ENCODE peak calls at places on chromosomes 4 and X, in four cellular contexts. O is astrocyte, Z is foreskin keratinocyte, I is hepatocyte. U is an unnamed sample. For H3K27me3, the result is how much of the 10 kb centered on the place peaks cover.

GRCh38 chr4:184649971-184650855 is 675 bp downstream of the PRIMPOL start:
- DNase-seq in O (peak), Z (no peak), I (peak), U (peak)

GRCh38 chr4:82630079-82630478 is 68.3 kb upstream of the TMEM150C start:
- DNase-seq in O (no peak), Z (no peak), I (no peak), U (no peak)

GRCh38 chrX:49120104-49120503 is 3.4 kb downstream of the GPKOW start:
- DNase-seq in O (no peak), Z (no peak), I (no peak), U (no peak)

GRCh38 chr4:61312526-61312925 is 112.4 kb downstream of the ADGRL3 start:
- DNase-seq in O (peak), Z (peak), I (no peak), U (peak)

GRCh38 chrX:29241831-29242230 is 654.6 kb downstream of the IL1RAPL1 start:
- DNase-seq in O (no peak), Z (no peak), I (peak), U (no peak)

GRCh38 chrX:103063918-103064434 is at the start of gene BEX1:
- DNase-seq in O (peak), Z (no peak), I (peak), U (peak)

GRCh38 chrX:149517308-149517707 is 12.2 kb upstream of the IDS start:
- DNase-seq in O (no peak), Z (no peak), I (no peak), U (no peak)

GRCh38 chr4:81724925-81725329 is 253.2 kb upstream of the RASGEF1B start:
- DNase-seq in O (no peak), Z (peak), I (peak), U (peak)

DNA sequence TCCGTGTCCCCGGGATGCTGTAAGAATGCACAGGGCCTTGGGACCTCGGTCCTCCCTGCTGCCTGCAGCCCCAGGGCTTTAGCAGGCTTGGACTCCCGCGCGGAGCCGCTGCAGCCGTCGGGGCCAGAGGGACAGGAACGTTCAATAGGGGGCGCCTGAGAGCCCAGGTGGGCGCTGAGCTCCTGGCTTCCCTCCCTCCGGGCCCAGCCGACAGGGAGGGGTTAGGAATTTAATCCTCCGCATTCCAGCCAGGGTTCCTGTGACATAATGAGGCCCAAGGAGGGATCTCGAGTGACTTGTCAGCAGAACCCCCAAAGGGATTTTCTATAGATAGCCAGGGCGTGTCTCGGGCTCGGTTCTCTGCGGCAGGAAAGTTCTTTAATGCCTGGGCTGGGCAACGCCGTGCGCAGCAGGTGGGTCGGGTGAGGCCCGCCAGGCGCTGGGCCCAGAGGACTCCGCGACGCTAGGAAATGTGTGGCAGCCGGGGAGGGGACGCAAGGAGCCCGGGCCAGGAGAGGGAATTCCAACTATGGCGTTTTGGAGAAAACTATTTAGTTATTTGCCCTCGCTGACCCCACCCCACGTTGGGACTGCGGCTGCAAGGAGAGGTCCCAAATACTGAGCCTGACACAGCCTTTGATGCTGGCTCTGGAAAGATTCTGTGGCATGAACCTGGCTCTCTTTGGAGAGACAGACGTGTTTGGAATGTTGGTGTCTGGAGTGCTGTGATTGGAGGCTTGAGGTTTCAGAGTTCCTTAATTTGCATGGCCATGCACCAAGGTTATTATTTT is 285.2 kb upstream of the GATB start:
- DNase-seq in O (peak), Z (peak), I (peak), U (peak)
- TF ChIP-seq CTCF in O (peak), Z (peak), I (peak), U (peak)

GRCh38 chrX:109600114-109600710 is 24.8 kb downstream of the KCNE5 start:
- DNase-seq in O (peak), Z (no peak), I (peak), U (no peak)
- H3K27me3 ChIP-seq in O (under half), Z (under half), I (under half), U (under half)

GRCh38 chr4:18935956-18936355 is 914.4 kb upstream of the LCORL start:
- DNase-seq in O (peak), Z (no peak), I (no peak), U (no peak)
- TF ChIP-seq CTCF in O (no peak), Z (no peak), I (no peak), U (no peak)

DNA sequence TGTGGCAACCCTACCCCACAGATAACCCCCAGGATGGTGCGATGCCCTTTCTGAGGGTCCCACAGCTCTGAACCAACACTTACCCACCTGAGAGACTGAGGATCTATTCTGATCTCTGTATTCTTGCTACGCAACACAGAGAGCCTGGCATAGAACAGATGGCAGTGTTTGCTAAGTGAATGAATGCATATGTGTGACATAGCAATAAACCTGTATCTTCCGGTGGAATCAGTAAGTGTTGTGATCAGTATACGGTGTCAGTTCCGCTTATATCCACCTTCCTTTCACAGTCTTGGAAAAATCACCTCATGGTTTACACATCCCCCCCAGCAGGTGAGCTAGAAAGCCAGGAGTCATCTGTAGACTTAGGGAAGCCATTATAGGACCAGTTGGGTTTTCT is 5.9 kb upstream of the HSD17B10 start:
- DNase-seq in O (no peak), Z (no peak), I (no peak), U (no peak)
- H3K27me3 ChIP-seq in O (under half), Z (under half), I (under half), U (under half)

DNA sequence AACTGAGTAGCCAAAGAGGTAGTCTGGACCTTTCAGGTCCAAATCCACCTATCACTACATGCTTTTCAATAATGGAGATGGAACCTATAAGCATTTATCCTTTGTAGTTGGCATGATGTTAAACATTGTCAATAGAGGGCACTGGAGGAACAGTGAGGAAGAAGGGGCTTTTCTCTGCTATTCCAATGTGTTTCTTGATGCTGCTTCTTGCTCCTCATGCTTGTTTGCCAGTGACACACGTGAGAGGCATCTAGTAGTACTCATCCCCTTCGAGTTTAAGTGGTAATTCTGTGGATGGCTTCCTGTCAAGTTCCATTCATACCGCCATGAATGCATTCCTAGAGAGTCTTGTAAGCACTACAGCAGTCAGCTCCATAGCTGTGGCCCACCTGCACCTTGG is 84.0 kb downstream of the NAA11 start:
- DNase-seq in O (peak), Z (peak), I (no peak), U (peak)
- TF ChIP-seq CTCF in O (no peak), Z (peak), I (peak), U (no peak)

DNA sequence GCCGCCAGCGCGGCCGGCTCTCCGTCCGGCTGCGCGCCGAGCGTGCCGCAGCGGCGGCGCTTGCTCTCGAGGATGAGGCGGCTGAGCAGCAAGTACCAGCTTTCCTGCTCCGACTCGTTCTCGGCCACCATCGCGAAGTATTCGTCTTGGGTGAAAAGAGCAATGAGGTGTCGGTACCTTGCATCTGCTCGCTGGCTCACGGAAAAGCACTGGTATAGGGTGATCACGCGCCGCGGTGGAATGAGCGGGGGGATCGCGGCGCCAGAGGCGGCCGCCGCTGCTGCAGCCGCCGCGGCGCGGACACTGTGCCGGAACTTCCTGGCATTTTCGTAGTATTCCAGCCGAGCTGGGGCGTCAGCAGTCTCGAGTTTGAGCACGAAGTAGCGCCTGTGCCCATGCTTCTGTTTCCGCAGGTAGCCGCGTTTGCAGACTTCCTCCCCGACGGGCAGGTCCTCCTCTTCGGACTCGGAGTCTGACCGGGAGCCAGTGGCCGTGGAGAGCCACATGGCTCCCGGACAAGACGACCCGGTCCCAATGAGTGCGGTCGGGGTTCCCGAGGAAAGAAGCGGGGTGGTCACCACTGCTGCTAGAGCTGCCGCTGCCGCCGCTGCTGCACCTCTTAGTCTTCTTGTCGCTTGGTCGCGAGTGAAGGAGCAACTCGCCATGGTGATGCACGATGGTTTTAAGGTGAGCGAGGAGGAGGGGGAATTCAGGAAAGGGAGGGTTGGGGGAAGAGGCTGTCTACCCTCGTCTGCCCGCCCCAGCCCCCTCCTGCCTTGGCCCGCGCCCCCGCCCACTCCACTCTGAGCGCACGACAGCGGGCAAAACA is 469 bp downstream of the IRS4 start:
- DNase-seq in O (peak), Z (no peak), I (peak), U (peak)
- H3K27me3 ChIP-seq in O (half or more), Z (half or more), I (half or more), U (under half)

U was measured in bronchial epithelial cell.